ENCODE peak calls at places on chromosome 16, in ten cellular contexts. L is AG10803; T is stimulated activated CD8-positive, alpha-beta memory T cell treated with anti-CD3 and anti-CD28 coated beads, Interleukin-2, amount 100 ng/mL, for 1 hour; H is adipocyte; G is GDM1; Z is GM23248; M is HEK293T; D is amniotic stem cell; I is activated CD4-positive, alpha-beta T cell treated with anti-CD3 and anti-CD28 coated beads for 4 hours; K is memory B cell. Y is an unnamed sample.

GRCh38 chr16:21272253-21272652 is 5.8 kb downstream of the CRYM start:
- DNase-seq in G (no peak), L (no peak), H (no peak), T (no peak), M (no peak), K (no peak), I (no peak), Z (no peak), D (no peak), Y (no peak)

GRCh38 chr16:71205482-71206131 is 24.9 kb downstream of the HYDIN start:
- DNase-seq in H (no peak), G (no peak), I (no peak), L (no peak), D (no peak), T (no peak), Z (no peak), K (no peak), M (no peak), Y (no peak)

GRCh38 chr16:47019563-47019962 is 46.1 kb upstream of the DNAJA2 start:
- DNase-seq in D (no peak), Z (peak; percentile 31), T (no peak), G (no peak), K (no peak), L (no peak), I (no peak), M (no peak), H (peak; percentile 30), Y (peak; percentile 13)

GRCh38 chr16:84950906-84951305 is 60.4 kb downstream of the ZDHHC7 start:
- DNase-seq in G (no peak), D (no peak), L (no peak), K (no peak), I (peak; percentile 15), Z (peak; percentile 55), M (peak; percentile 35), T (no peak), H (no peak), Y (no peak)

GRCh38 chr16:4393243-4393606 is 21.6 kb downstream of the VASN start:
- DNase-seq in G (no peak), T (no peak), I (no peak), M (no peak), Z (peak; percentile 82), H (no peak), K (no peak), D (no peak), L (peak; percentile 72), Y (no peak)

GRCh38 chr16:10325783-10326543 is 59.9 kb upstream of the ATF7IP2 start:
- DNase-seq in Z (no peak), L (no peak), T (no peak), K (no peak), I (no peak), D (no peak), M (no peak), H (no peak), G (no peak), Y (no peak)

GRCh38 chr16:49352923-49353322 is 20.7 kb upstream of the C16orf78 start:
- DNase-seq in K (no peak), I (no peak), Z (peak; percentile 13), D (no peak), G (no peak), M (peak; percentile 39), L (peak; percentile 6), T (no peak), H (peak; percentile 2), Y (no peak)

GRCh38 chr16:116015-116414 is 22.5 kb downstream of the NPRL3 start:
- DNase-seq in M (no peak), I (no peak), H (no peak), K (no peak), T (no peak), Z (no peak), G (no peak), D (no peak), L (no peak), Y (no peak)

GRCh38 chr16:14510581-14510938 is 119.5 kb downstream of the PARN start:
- DNase-seq in D (no peak), G (no peak), T (no peak), M (no peak), L (no peak), H (no peak), Z (no peak), I (no peak), K (no peak), Y (no peak)

GRCh38 chr16:27402964-27403600 is 1.1 kb downstream of the IL21R start:
- DNase-seq in I (peak; percentile 54), Z (no peak), T (no peak), G (no peak), L (no peak), M (no peak), D (no peak), K (peak; percentile 66), H (no peak), Y (no peak)